ENCODE peak calls at places on chromosomes 16 and 17, in four cellular contexts. W is K562, I is A549, T is HepG2. R is an unnamed sample.

GRCh38 chr17:29048440-29049360 is 5.8 kb downstream of the PIPOX start:
- DNase-seq in I (no peak), T (no peak), W (no peak), R (no peak)

GRCh38 chr17:31715436-31715835 is 143.6 kb downstream of the COPRS start:
- DNase-seq in I (no peak), T (no peak), W (no peak), R (no peak)

GRCh38 chr17:80012156-80012555 is 23.5 kb downstream of the TBC1D16 start:
- DNase-seq in I (no peak), T (no peak), W (no peak), R (no peak)

GRCh38 chr17:80751070-80751459 is 206.4 kb downstream of the RPTOR start:
- DNase-seq in T (no peak), W (no peak), I (no peak), R (no peak)

GRCh38 chr17:77449908-77450741 is 309.4 kb downstream of the SEC14L1 start:
- DNase-seq in W (peak; percentile 79), I (peak; percentile 56), T (peak; percentile 92), R (no peak)

GRCh38 chr16:4323845-4324478 is 8.1 kb downstream of the GLIS2 start:
- DNase-seq in I (peak; percentile 79), T (no peak), W (peak; percentile 67), R (no peak)

GRCh38 chr16:1678500-1679098 is 520 bp downstream of the JPT2 start:
- DNase-seq in W (no peak), I (peak; percentile 52), T (peak; percentile 12), R (no peak)

GRCh38 chr17:53127331-53127730 is 695.4 kb upstream of the KIF2B start:
- DNase-seq in T (no peak), W (no peak), I (no peak), R (no peak)

GRCh38 chr17:79011451-79012147 is 2.0 kb upstream of the CANT1 start:
- DNase-seq in I (no peak), W (no peak), T (no peak), R (no peak)

GRCh38 chr16:76194621-76195015 is 82.6 kb upstream of the CNTNAP4 start:
- DNase-seq in T (no peak), W (no peak), I (no peak), R (no peak)

GRCh38 chr17:57890857-57891232 is 41.0 kb upstream of the MRPS23 start:
- DNase-seq in W (no peak), I (no peak), T (no peak), R (no peak)

GRCh38 chr17:16419074-16419928 is 3.9 kb downstream of the TRPV2 start:
- DNase-seq in I (peak; percentile 84), T (peak; percentile 54), W (peak; percentile 72), R (peak; percentile 59)

GRCh38 chr16:81551821-81552304 is 107.3 kb downstream of the CMIP start:
- DNase-seq in I (no peak), T (no peak), W (peak; percentile 51), R (no peak)

GRCh38 chr16:19478505-19478904 is 43.4 kb downstream of the GDE1 start:
- DNase-seq in T (no peak), I (no peak), W (no peak), R (no peak)

DNA sequence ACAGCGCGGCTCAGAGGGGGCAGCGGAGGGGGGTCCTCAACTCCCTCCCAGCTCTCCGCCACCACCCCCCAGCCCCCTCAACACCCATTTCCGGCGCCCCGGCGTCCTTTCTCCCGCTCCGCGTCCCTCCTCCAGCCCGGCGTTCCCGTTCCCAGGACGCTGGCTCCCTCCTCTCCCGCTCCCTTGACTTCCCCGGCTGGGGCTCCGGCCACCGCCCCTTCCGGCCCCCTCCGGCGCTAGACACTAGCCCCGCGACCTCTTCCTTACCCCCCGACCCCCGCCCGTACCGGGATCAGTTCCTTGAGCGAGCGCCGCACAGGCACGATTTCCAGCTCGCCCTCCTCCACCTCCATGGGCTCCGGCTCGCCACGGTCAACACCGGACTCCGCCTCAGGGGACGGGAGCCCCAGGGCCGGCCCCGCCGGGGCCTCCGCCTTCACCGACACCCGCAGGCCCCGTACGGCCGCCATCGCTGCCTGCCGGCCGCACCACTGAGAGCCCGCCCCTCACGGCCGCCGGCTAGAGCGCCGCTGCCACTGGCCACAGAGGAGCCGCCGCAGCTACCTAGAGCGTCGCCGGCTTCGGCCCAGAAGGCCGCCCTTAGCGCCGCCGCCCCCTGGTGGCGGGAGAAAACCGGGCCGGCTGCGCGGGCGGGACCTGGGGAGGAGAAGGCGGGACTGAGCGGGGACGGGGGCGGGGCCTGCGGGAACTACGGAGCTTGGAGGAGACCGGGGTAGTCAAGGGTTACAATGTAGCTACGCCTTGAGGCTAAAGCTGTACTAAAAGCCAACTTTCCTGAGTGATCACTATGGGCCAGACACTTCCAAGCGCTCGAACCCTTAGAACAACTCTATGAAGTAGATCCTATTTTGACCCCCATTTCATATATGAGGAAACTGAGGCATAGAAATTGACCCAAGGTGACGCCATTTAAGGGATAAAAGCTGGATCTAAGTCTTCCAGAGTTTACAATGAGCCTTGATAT is at the start of gene NCBP3:
- DNase-seq in W (peak; percentile 92), T (peak; percentile 81), I (peak; percentile 97), R (peak; percentile 55)
- TF ChIP-seq KDM1A in W (no peak), T (no peak), I (no peak), R (no peak)

DNA sequence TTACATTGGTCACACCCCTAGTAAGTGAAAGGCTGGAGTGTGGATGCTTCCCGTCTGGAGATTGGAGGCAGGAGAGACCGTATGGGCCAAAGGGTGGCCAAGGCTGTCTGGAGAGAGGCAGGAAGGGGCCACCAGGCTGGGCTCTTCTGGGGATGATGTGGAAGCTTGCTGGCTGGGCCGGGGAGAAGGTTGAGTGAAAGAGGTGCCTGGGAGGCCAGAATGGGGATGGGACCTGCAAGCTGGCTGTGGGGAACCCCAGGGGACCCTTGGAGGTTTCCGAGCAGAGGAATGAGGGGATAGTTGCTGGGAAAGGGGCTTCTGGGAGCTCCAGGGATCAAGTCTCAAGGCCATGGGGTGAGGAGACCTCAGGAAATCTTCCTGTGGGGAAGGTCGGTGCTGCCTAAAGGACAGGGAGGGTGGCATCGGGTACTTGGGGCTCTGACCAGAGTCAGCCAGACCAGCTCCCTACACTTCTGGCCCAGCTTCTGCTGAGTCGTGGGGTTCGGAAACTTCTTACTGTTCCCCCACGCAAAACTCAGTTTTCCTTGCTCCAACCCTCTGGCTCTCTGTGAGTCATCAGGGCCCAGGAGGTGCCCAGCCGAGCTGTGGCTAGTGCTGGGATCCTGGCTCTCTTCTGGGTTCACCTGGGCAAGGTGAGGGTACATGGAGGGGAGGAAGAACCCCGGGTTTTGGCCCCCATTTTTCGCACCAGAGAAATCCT is 3.1 kb downstream of the MRC2 start:
- DNase-seq in W (peak; percentile 9), I (no peak), T (no peak), R (no peak)
- TF ChIP-seq CHD4 in W (no peak), I (no peak), T (no peak), R (no peak)

GRCh38 chr16:11495066-11495407 is 91.7 kb downstream of the LITAF start:
- DNase-seq in I (no peak), T (no peak), W (no peak), R (no peak)

GRCh38 chr16:11492808-11493530 is 93.8 kb downstream of the LITAF start:
- DNase-seq in I (no peak), W (no peak), T (no peak), R (no peak)

GRCh38 chr16:11494433-11494832 is 92.3 kb downstream of the LITAF start:
- DNase-seq in W (no peak), I (no peak), T (no peak), R (no peak)

GRCh38 chr16:11493531-11493929 is 93.2 kb downstream of the LITAF start:
- DNase-seq in T (no peak), W (peak; percentile 69), I (no peak), R (no peak)

GRCh38 chr16:11494029-11494428 is 92.7 kb downstream of the LITAF start:
- DNase-seq in I (no peak), W (peak; percentile 67), T (no peak), R (no peak)
- TF ChIP-seq KDM1A in I (no peak), W (no peak), T (no peak), R (no peak)

GRCh38 chr16:25751230-25751629 is 59.5 kb downstream of the HS3ST4 start:
- DNase-seq in I (no peak), W (no peak), T (no peak), R (no peak)

GRCh38 chr16:25750489-25750888 is 58.7 kb downstream of the HS3ST4 start:
- DNase-seq in I (no peak), T (no peak), W (no peak), R (no peak)

GRCh38 chr16:25748099-25748654 is 56.4 kb downstream of the HS3ST4 start:
- DNase-seq in I (no peak), W (no peak), T (no peak), R (no peak)

GRCh38 chr16:25747160-25747758 is 55.5 kb downstream of the HS3ST4 start:
- DNase-seq in I (no peak), T (no peak), W (peak; percentile 20), R (no peak)
- TF ChIP-seq CHD4 in I (no peak), T (no peak), W (no peak), R (no peak)

DNA sequence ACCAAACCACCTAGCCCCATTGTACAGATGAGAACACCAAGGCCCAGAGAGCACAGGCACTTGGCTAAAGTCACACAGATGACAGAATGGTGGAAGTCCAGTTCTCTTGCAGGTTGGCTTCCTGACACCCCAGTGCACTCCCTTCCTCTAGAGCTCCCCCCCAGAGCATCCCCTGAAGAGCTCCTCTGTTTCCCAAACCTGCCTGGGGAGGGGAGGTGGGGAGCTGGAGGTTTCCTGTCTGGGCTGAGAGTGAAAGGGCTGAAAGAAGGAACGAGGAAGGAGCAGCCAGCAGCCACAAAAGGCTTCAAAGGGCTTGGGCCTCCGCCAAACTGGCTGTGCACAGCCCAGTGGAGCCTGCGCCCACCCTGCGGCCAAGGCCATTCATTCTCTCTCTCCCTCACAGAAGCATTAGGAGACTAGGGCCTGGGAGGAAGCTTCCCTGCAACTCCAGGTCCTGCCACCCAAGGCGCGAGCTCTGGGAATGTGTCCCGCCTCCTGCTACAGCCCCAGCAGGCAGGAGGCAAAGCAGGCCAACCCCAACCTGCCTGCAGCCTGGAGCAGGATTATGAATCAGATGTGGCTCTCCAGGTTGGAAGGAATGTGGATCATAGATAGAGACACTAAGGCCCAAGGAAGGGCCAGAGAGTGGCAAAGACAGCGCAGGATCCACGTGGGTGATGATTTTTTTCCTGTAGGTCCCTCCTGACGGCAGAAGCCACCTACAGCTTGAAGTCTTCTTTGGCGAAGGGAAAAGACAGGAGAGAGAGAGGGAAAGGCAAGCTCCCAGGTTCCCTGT is 913 bp downstream of the SLC13A5 start:
- DNase-seq in T (peak; percentile 88), W (no peak), I (no peak), R (no peak)
- TF ChIP-seq KDM1A in T (peak; percentile 98), W (no peak), I (peak; percentile 55), R (no peak)

DNA sequence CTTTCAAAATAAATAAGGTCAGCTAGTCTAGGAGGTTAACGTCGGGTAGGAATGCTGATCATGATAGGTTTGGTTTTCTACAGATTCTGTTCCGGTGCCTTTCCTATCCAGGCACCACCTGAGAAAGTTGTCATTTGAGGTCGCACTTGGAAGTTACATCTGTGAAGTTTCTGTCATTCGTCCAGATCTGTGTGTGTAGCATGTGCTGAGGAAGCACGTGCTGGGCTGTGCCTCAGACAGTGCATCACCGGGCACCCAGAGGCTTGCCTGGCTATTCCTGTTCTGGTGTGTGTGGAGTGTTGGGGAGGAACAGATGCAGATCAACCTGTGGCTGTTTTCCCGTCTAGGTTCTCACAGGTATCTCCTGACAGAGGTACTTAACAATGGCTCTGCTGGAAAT is 42.6 kb downstream of the DNAJA2 start:
- DNase-seq in I (no peak), W (no peak), T (no peak), R (no peak)
- TF ChIP-seq CHD4 in I (no peak), W (no peak), T (no peak), R (no peak)